ENCODE peak calls at places on chromosomes 5 and 9, in five cellular contexts. One of them, this sample, is unnamed.

GRCh38 chr9:16813838-16814237 is 56.6 kb downstream of the BNC2 start:
- DNase-seq in IMR-90: no peak
- DNase-seq in mesendoderm: no peak
- DNase-seq in neuronal stem cell: no peak
- DNase-seq in H9: no peak
- DNase-seq in this sample: no peak

GRCh38 chr9:88076286-88077070 is 61.8 kb downstream of the SPATA31C2 start:
- DNase-seq in IMR-90: peak; percentile 55
- DNase-seq in mesendoderm: peak; percentile 83
- DNase-seq in neuronal stem cell: peak; percentile 54
- DNase-seq in H9: peak; percentile 79
- DNase-seq in this sample: peak; percentile 92

GRCh38 chr9:107819772-107820171 is 330.2 kb upstream of the KLF4 start:
- DNase-seq in IMR-90: no peak
- DNase-seq in mesendoderm: peak; percentile 73
- DNase-seq in neuronal stem cell: no peak
- DNase-seq in H9: no peak
- DNase-seq in this sample: peak; percentile 35

GRCh38 chr9:92644278-92644677 is 25.7 kb downstream of the IPPK start:
- DNase-seq in IMR-90: no peak
- DNase-seq in mesendoderm: no peak
- DNase-seq in neuronal stem cell: no peak
- DNase-seq in H9: peak; percentile 13
- DNase-seq in this sample: no peak

GRCh38 chr9:21028476-21028875 is 3.0 kb downstream of the HACD4 start:
- DNase-seq in IMR-90: peak; percentile 69
- DNase-seq in mesendoderm: no peak
- DNase-seq in neuronal stem cell: no peak
- DNase-seq in H9: no peak
- DNase-seq in this sample: peak; percentile 13

GRCh38 chr5:10387690-10388089 is 34.2 kb downstream of the MARCHF6 start:
- DNase-seq in IMR-90: peak; percentile 91
- DNase-seq in mesendoderm: no peak
- DNase-seq in neuronal stem cell: no peak
- DNase-seq in H9: no peak
- DNase-seq in this sample: no peak

GRCh38 chr9:35067056-35067455 is 5.4 kb downstream of the VCP start:
- DNase-seq in IMR-90: no peak
- DNase-seq in mesendoderm: no peak
- DNase-seq in neuronal stem cell: no peak
- DNase-seq in H9: no peak
- DNase-seq in this sample: no peak

GRCh38 chr5:124951676-124952075 is 205.2 kb upstream of the ZNF608 start:
- DNase-seq in IMR-90: no peak
- DNase-seq in mesendoderm: no peak
- DNase-seq in neuronal stem cell: no peak
- DNase-seq in H9: no peak
- DNase-seq in this sample: no peak

GRCh38 chr5:173903396-173904140 is 15.4 kb downstream of the CPEB4 start:
- DNase-seq in IMR-90: no peak
- DNase-seq in mesendoderm: no peak
- DNase-seq in neuronal stem cell: no peak
- DNase-seq in H9: no peak
- DNase-seq in this sample: no peak

GRCh38 chr5:54644226-54644625 is 126.7 kb downstream of the SNX18 start:
- DNase-seq in IMR-90: peak; percentile 94
- DNase-seq in mesendoderm: no peak
- DNase-seq in neuronal stem cell: no peak
- DNase-seq in H9: no peak
- DNase-seq in this sample: no peak

GRCh38 chr5:132591140-132591539 is 34.4 kb downstream of the RAD50 start:
- DNase-seq in IMR-90: peak; percentile 38
- DNase-seq in mesendoderm: peak; percentile 2
- DNase-seq in neuronal stem cell: no peak
- DNase-seq in H9: no peak
- DNase-seq in this sample: no peak

GRCh38 chr5:17081142-17081541 is 136.3 kb upstream of the BASP1 start:
- DNase-seq in IMR-90: no peak
- DNase-seq in mesendoderm: peak; percentile 25
- DNase-seq in neuronal stem cell: no peak
- DNase-seq in H9: no peak
- DNase-seq in this sample: no peak

GRCh38 chr5:114184006-114184405 is 177.9 kb upstream of the KCNN2 start:
- DNase-seq in IMR-90: peak; percentile 25
- DNase-seq in mesendoderm: no peak
- DNase-seq in neuronal stem cell: no peak
- DNase-seq in H9: no peak
- DNase-seq in this sample: no peak

GRCh38 chr5:179377421-179378115 is 32.3 kb upstream of the ADAMTS2 start:
- DNase-seq in IMR-90: peak; percentile 18
- DNase-seq in mesendoderm: no peak
- DNase-seq in neuronal stem cell: no peak
- DNase-seq in H9: peak; percentile 12
- DNase-seq in this sample: no peak
- H2BK5ac ChIP-seq in IMR-90: peak overlapping the region; percentile 27
- H2BK5ac ChIP-seq in mesendoderm: no peak overlapping the region
- H2BK5ac ChIP-seq in neuronal stem cell: peak overlapping the region; percentile 29
- H2BK5ac ChIP-seq in H9: no peak overlapping the region
- H2BK5ac ChIP-seq in this sample: no peak overlapping the region

DNA sequence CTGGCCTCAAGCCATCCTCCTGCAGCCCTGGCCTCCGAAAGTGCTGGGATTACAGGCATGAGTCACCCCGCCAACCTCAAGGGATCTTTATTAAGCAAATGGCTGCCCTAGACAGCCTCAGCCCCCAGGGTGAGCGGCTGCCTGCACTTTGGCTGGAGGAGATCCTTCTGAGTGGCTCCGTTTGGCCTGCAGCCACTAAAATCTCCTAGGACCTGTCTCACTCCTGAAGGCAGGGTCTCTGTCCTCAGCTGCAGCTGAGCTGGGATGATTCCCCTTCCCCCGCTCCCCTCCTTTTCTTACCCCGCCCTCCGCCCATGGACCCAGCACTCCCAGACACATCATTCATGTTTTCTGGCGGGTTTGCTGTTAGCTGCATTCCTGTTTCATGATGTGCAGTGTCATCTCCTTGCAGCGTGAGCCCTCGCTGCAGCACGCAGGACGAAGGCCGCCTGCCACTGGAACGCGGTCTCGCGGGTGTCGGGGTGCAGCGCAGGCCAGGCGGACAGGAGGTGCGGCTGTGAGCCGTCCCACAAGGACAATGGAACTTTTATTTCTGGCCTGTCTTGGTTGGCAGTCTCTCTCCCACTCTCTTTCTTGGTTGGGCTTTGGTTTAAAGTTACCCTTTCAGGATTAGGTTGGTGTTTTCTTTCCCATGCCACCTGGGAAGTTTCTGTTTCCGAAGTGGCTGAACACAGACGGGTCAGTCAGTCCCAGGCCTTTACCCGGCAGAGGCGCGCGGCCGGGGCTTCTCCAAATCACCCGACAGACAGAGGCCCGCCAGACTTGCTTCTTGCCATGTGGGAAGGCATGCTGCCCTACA is 137.1 kb downstream of the FOXD1 start:
- DNase-seq in IMR-90: peak; percentile 92
- DNase-seq in mesendoderm: peak; percentile 83
- DNase-seq in neuronal stem cell: peak; percentile 32
- DNase-seq in H9: peak; percentile 68
- DNase-seq in this sample: no peak
- H2AK5ac ChIP-seq in IMR-90: peak overlapping the region; percentile 88
- H2AK5ac ChIP-seq in mesendoderm: no peak overlapping the region
- H2AK5ac ChIP-seq in neuronal stem cell: no peak overlapping the region
- H2AK5ac ChIP-seq in H9: no peak overlapping the region
- H2AK5ac ChIP-seq in this sample: no peak overlapping the region

DNA sequence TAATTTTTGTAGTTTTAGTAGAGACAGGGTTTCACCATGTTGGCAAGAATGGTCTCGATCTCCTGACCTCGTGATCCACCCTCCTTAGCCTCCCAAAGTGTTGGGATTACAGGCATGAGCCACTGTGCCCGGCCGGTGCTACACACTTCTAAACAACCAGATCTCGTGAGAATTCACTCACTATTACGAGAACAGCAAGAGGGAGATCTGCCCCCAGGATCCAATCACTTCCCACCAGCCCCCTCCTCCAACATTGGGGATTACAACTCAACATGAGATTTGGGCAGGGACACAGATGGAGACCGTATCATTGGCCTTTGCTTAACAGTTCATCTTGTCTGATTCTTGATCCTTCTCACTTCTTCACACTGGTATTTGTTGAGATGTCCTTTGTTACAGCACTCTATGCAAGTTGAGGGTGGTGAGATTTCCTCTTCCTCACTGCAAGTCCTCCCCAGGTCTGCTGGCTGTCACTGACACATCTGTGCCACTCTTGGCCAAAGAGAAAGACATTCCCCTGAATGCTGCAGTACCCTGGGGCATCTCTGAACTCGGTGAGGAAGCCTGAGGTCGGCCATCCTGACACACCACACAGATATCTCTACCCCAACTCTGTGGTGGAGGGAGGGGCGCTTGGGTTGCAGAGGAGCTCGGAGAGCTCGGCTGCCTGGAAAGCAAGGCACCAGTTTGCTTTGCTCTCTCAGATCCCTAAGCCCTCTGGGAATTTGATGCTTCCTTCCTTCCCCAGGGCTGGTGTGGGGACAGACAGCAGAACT is 4.2 kb upstream of the SUB1 start:
- DNase-seq in IMR-90: no peak
- DNase-seq in mesendoderm: peak; percentile 29
- DNase-seq in neuronal stem cell: no peak
- DNase-seq in H9: no peak
- DNase-seq in this sample: no peak
- H3K4me2 ChIP-seq in IMR-90: no peak overlapping the region
- H3K4me2 ChIP-seq in mesendoderm: no peak overlapping the region
- H3K4me2 ChIP-seq in neuronal stem cell: no peak overlapping the region
- H3K4me2 ChIP-seq in H9: no peak overlapping the region
- H3K4me2 ChIP-seq in this sample: no peak overlapping the region

GRCh38 chr5:82276800-82277612 is 1.1 kb downstream of the RPS23 start:
- DNase-seq in IMR-90: no peak
- DNase-seq in mesendoderm: no peak
- DNase-seq in neuronal stem cell: no peak
- DNase-seq in H9: no peak
- DNase-seq in this sample: no peak

GRCh38 chr5:82275267-82275664 is 2.9 kb downstream of the RPS23 start:
- DNase-seq in IMR-90: no peak
- DNase-seq in mesendoderm: no peak
- DNase-seq in neuronal stem cell: no peak
- DNase-seq in H9: no peak
- DNase-seq in this sample: no peak

GRCh38 chr5:82277613-82277986 is 554 bp downstream of the RPS23 start:
- DNase-seq in IMR-90: no peak
- DNase-seq in mesendoderm: peak; percentile 36
- DNase-seq in neuronal stem cell: no peak
- DNase-seq in H9: no peak
- DNase-seq in this sample: no peak

GRCh38 chr5:82278711-82279370 is 687 bp upstream of the RPS23 start:
- DNase-seq in IMR-90: no peak
- DNase-seq in mesendoderm: no peak
- DNase-seq in neuronal stem cell: no peak
- DNase-seq in H9: no peak
- DNase-seq in this sample: no peak

GRCh38 chr5:82277987-82278710 is at the start of gene RPS23:
- DNase-seq in IMR-90: peak; percentile 90
- DNase-seq in mesendoderm: peak; percentile 96
- DNase-seq in neuronal stem cell: peak; percentile 73
- DNase-seq in H9: peak; percentile 88
- DNase-seq in this sample: peak; percentile 90
- H2BK5ac ChIP-seq in IMR-90: peak within 1 kb of the TSS; percentile 85
- H2BK5ac ChIP-seq in mesendoderm: no peak within 1 kb of the TSS
- H2BK5ac ChIP-seq in neuronal stem cell: peak within 1 kb of the TSS; percentile 87
- H2BK5ac ChIP-seq in H9: peak within 1 kb of the TSS; percentile 33
- H2BK5ac ChIP-seq in this sample: peak within 1 kb of the TSS; percentile 53

GRCh38 chr9:128081052-128081451 is 13.0 kb downstream of the SLC25A25 start:
- DNase-seq in IMR-90: peak; percentile 98
- DNase-seq in mesendoderm: no peak
- DNase-seq in neuronal stem cell: no peak
- DNase-seq in H9: no peak
- DNase-seq in this sample: no peak

GRCh38 chr9:128078504-128079434 is 10.7 kb downstream of the SLC25A25 start:
- DNase-seq in IMR-90: peak; percentile 63
- DNase-seq in mesendoderm: peak; percentile 93
- DNase-seq in neuronal stem cell: no peak
- DNase-seq in H9: no peak
- DNase-seq in this sample: peak; percentile 73

GRCh38 chr9:128080218-128080617 is 12.2 kb downstream of the SLC25A25 start:
- DNase-seq in IMR-90: no peak
- DNase-seq in mesendoderm: no peak
- DNase-seq in neuronal stem cell: no peak
- DNase-seq in H9: no peak
- DNase-seq in this sample: no peak

GRCh38 chr9:128082173-128082572 is 14.1 kb downstream of the SLC25A25 start:
- DNase-seq in IMR-90: no peak
- DNase-seq in mesendoderm: peak; percentile 47
- DNase-seq in neuronal stem cell: no peak
- DNase-seq in H9: no peak
- DNase-seq in this sample: no peak

DNA sequence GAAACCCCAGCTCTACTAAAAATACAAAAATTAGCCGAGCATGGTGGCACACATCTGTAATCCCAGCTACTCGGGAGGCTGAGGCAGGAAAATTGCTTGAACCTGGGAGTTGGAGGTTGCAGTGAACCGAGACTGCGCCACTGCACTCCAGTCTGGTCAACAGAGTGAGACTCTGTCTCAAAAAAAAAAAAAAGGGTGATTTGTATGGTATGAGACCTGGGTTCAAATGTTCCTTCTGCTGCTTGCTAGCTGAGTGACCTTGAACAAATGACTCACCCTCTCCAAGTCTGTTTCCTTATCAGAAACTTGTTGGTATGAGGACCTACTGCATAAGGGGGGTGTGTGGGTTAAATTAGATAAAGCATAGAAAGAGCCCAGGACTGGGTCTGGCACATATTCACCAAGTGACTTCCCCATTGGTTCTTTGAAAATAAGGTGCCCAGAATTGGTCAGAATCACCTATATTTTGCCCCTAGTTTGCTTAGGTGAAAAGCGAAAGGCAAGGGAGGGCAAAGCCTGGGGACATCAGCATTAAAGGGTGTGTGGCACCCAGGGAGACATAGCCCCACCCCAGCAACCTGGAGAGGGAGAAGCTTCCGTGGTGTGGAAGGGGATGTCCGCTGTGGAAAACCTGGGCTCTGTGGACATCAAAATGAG is 9.9 kb downstream of the SLC25A25 start:
- DNase-seq in IMR-90: no peak
- DNase-seq in mesendoderm: no peak
- DNase-seq in neuronal stem cell: no peak
- DNase-seq in H9: no peak
- DNase-seq in this sample: no peak
- H2AK5ac ChIP-seq in IMR-90: peak overlapping the region; percentile 26
- H2AK5ac ChIP-seq in mesendoderm: peak overlapping the region; percentile 40
- H2AK5ac ChIP-seq in neuronal stem cell: no peak overlapping the region
- H2AK5ac ChIP-seq in H9: no peak overlapping the region
- H2AK5ac ChIP-seq in this sample: no peak overlapping the region

DNA sequence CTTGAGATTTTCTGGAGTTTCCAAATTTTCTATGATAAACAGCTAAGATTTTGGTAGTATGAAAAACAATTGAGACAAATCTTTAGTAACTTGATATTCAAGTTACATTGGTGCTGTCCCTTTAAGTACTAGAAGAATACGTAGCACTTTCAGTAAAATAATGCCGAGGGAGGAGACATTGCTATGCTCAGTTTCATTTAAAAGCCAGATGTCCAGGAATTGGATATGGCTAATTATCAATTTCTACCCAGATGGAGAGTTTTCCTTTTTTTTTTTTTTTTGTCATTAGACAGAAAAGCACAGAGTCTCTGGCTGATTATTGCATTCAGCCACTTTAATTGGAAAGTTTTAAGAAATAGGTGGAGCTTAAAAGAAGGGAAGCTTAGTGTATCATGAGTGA is 40.4 kb upstream of the APC start:
- DNase-seq in IMR-90: no peak
- DNase-seq in mesendoderm: no peak
- DNase-seq in neuronal stem cell: no peak
- DNase-seq in H9: no peak
- DNase-seq in this sample: no peak
- H3K4me2 ChIP-seq in IMR-90: peak overlapping the region; percentile 24
- H3K4me2 ChIP-seq in mesendoderm: no peak overlapping the region
- H3K4me2 ChIP-seq in neuronal stem cell: no peak overlapping the region
- H3K4me2 ChIP-seq in H9: no peak overlapping the region
- H3K4me2 ChIP-seq in this sample: no peak overlapping the region

This sample was measured in trophoblast cell.